ENCODE peak calls at places on chromosomes 1 and 21, in five cellular contexts. G, B, E, Y and X are unnamed samples.

GRCh38 chr1:203327684-203328457 is 22.6 kb downstream of the BTG2 start:
- DNase-seq in G (no peak), B (no peak), E (no peak), Y (peak), X (no peak)

GRCh38 chr21:21968810-21969588 is 970.8 kb downstream of the NCAM2 start:
- DNase-seq in G (no peak), B (no peak), E (no peak), Y (no peak), X (no peak)

GRCh38 chr21:45615145-45615711 is 28.3 kb upstream of the PCBP3 start:
- DNase-seq in G (peak), B (no peak), E (no peak), Y (no peak), X (no peak)

GRCh38 chr1:229341811-229342304 is 989 bp downstream of the CCSAP start:
- DNase-seq in G (peak), B (no peak), E (no peak), Y (no peak), X (no peak)

GRCh38 chr1:38589036-38589435 is 270.5 kb downstream of the RRAGC start:
- DNase-seq in G (peak), B (no peak), E (no peak), Y (peak), X (no peak)

GRCh38 chr21:43193088-43193650 is 24.4 kb downstream of the CRYAA start:
- DNase-seq in G (no peak), B (no peak), E (no peak), Y (no peak), X (no peak)

GRCh38 chr1:202835548-202836072 is 24.9 kb downstream of the PCAT6 start:
- DNase-seq in G (no peak), B (no peak), E (no peak), Y (no peak), X (no peak)

GRCh38 chr1:166354411-166354810 is 187.6 kb upstream of the FAM78B start:
- DNase-seq in G (no peak), B (no peak), E (no peak), Y (no peak), X (no peak)

GRCh38 chr1:206772228-206773002 is at the start of gene IL10:
- DNase-seq in G (peak), B (no peak), E (no peak), Y (peak), X (no peak)

GRCh38 chr1:153527023-153527724 is 8.6 kb downstream of the S100A6 start:
- DNase-seq in G (no peak), B (no peak), E (no peak), Y (no peak), X (no peak)

GRCh38 chr1:241842565-241842964 is 5.4 kb upstream of the EXO1 start:
- DNase-seq in G (no peak), B (no peak), E (no peak), Y (no peak), X (no peak)

GRCh38 chr1:42479621-42480020 is 16.5 kb downstream of the CCDC30 start:
- DNase-seq in G (no peak), B (no peak), E (no peak), Y (no peak), X (no peak)